ENCODE peak calls at places on chromosomes 2 and 18, in seven cellular contexts. D, S, P, L, Y, E and F are unnamed samples.
A peak's percentile ranks its signal among the peaks of the same experiment; 100 is the strongest.

GRCh38 chr2:396903-397302 is 109.0 kb upstream of the ALKAL2 start:
- DNase-seq in D (no peak), S (no peak), E (no peak), P (no peak), Y (no peak), L (no peak), F (no peak)

GRCh38 chr2:48482774-48483173 is 47.2 kb upstream of the STON1 start:
- DNase-seq in L (peak; percentile 35), P (peak; percentile 74), D (peak; percentile 55), E (no peak), Y (no peak), S (no peak), F (no peak)

GRCh38 chr2:241481687-241482086 is 26.7 kb downstream of the STK25 start:
- DNase-seq in E (no peak), P (no peak), L (no peak), Y (no peak), D (no peak), S (no peak), F (no peak)

GRCh38 chr2:96819101-96819875 is 3.2 kb downstream of the CNNM3 start:
- DNase-seq in P (no peak), S (peak; percentile 61), Y (no peak), E (no peak), L (no peak), D (no peak), F (no peak)

GRCh38 chr2:105438104-105438929 is 39.5 kb upstream of the FHL2 start:
- DNase-seq in Y (no peak), P (no peak), D (no peak), L (peak; percentile 41), E (no peak), S (no peak), F (peak; percentile 56)

GRCh38 chr18:79887181-79888000 is 64.1 kb downstream of the SLC66A2 start:
- DNase-seq in P (no peak), S (peak; percentile 54), L (no peak), Y (no peak), D (no peak), E (no peak), F (no peak)

GRCh38 chr2:64636105-64636873 is 17.4 kb downstream of the SERTAD2 start:
- DNase-seq in Y (no peak), E (no peak), S (peak; percentile 86), L (no peak), P (no peak), D (no peak), F (no peak)

GRCh38 chr2:120669121-120669952 is 66.3 kb upstream of the GLI2 start:
- DNase-seq in D (peak; percentile 48), S (no peak), E (peak; percentile 94), Y (no peak), P (peak; percentile 83), L (peak; percentile 17), F (peak; percentile 54)

GRCh38 chr2:104375206-104375605 is 478.7 kb upstream of the POU3F3 start:
- DNase-seq in D (no peak), S (no peak), E (peak; percentile 13), P (no peak), Y (no peak), L (no peak), F (no peak)

GRCh38 chr18:77103181-77103875 is 29.3 kb downstream of the MBP start:
- DNase-seq in Y (peak; percentile 53), L (peak; percentile 92), E (no peak), D (peak; percentile 61), S (no peak), P (no peak), F (peak; percentile 52)

GRCh38 chr18:48934708-48935432 is 15.9 kb downstream of the SMAD7 start:
- DNase-seq in Y (no peak), E (no peak), L (peak; percentile 61), D (no peak), P (no peak), S (peak; percentile 86), F (no peak)

GRCh38 chr2:100938031-100939026 is 63.8 kb upstream of the RPL31 start:
- DNase-seq in L (no peak), S (no peak), P (no peak), D (no peak), Y (no peak), E (no peak), F (no peak)

GRCh38 chr2:25358836-25359235 is 17.1 kb upstream of the DNMT3A start:
- DNase-seq in D (no peak), P (no peak), E (no peak), S (no peak), L (no peak), Y (no peak), F (no peak)

GRCh38 chr2:219079417-219079816 is 18.7 kb upstream of the IHH start:
- DNase-seq in E (no peak), S (no peak), Y (no peak), P (no peak), L (peak; percentile 42), D (peak; percentile 49), F (peak; percentile 60)

GRCh38 chr2:150175034-150175433 is 312.4 kb downstream of the RND3 start:
- DNase-seq in E (no peak), S (no peak), P (no peak), L (no peak), D (no peak), Y (peak; percentile 8), F (no peak)